ENCODE peak calls at places on chromosomes 3 and 15, in seven cellular contexts. W, J, C, R, G, D and A are unnamed samples.
A peak's percentile ranks its signal among the peaks of the same experiment; 100 is the strongest.

GRCh38 chr3:2652416-2652815 is 457.8 kb downstream of the IL5RA start:
- DNase-seq in C (no peak), R (no peak), D (no peak), J (no peak), W (no peak), G (no peak), A (no peak)

GRCh38 chr15:83443076-83443847 is 3.9 kb upstream of the SH3GL3 start:
- DNase-seq in W (no peak), R (no peak), G (no peak), J (no peak), D (no peak), C (peak; percentile 16), A (no peak)

GRCh38 chr15:91408476-91409076 is 308.5 kb downstream of the SV2B start:
- DNase-seq in J (no peak), C (peak; percentile 75), G (no peak), W (no peak), D (no peak), R (no peak), A (no peak)

GRCh38 chr3:114764056-114764492 is 383.0 kb downstream of the ZBTB20 start:
- DNase-seq in J (no peak), W (peak; percentile 46), C (no peak), G (no peak), D (peak; percentile 38), R (peak; percentile 60), A (no peak)

GRCh38 chr15:33506781-33507180 is 196.0 kb downstream of the RYR3 start:
- DNase-seq in R (peak; percentile 34), W (no peak), J (no peak), C (no peak), G (no peak), D (no peak), A (no peak)

GRCh38 chr3:30518201-30518864 is 88.1 kb upstream of the TGFBR2 start:
- DNase-seq in D (peak; percentile 79), W (no peak), G (no peak), C (no peak), J (no peak), R (no peak), A (no peak)

GRCh38 chr3:47000198-47000815 is 20.8 kb downstream of the NBEAL2 start:
- DNase-seq in D (no peak), W (peak; percentile 43), J (no peak), C (peak; percentile 71), G (no peak), R (peak; percentile 63), A (no peak)

GRCh38 chr15:60444289-60444912 is 34.5 kb downstream of the ICE2 start:
- DNase-seq in R (peak; percentile 73), J (peak; percentile 24), W (no peak), D (peak; percentile 49), C (peak; percentile 46), G (no peak), A (no peak)

GRCh38 chr15:69474291-69474690 is 21.7 kb downstream of the RPLP1 start:
- DNase-seq in R (peak; percentile 83), C (peak; percentile 53), D (peak; percentile 75), W (no peak), J (no peak), G (no peak), A (no peak)

GRCh38 chr3:16741103-16741758 is 136.0 kb upstream of the DAZL start:
- DNase-seq in C (peak; percentile 98), R (peak; percentile 92), G (no peak), D (peak; percentile 91), J (peak; percentile 73), W (no peak), A (no peak)

GRCh38 chr3:154552338-154552737 is 122.3 kb upstream of the GPR149 start:
- DNase-seq in R (no peak), G (no peak), J (no peak), D (no peak), W (no peak), C (no peak), A (no peak)

GRCh38 chr3:102124301-102125158 is 275.2 kb downstream of the NFKBIZ start:
- DNase-seq in G (no peak), R (peak; percentile 61), W (no peak), D (peak; percentile 82), J (no peak), C (no peak), A (no peak)